ENCODE peak calls at places on chromosome 2, in five cellular contexts. S, G, E, K and J are unnamed samples.

GRCh38 chr2:206721216-206721920 is 3.2 kb upstream of the DYTN start:
- DNase-seq in E (no peak), S (no peak), G (no peak), K (no peak), J (no peak)

GRCh38 chr2:9422321-9423099 is 818 bp downstream of the ITGB1BP1 start:
- DNase-seq in G (peak; percentile 62), E (peak; percentile 40), S (peak; percentile 45), K (peak; percentile 52), J (no peak)

GRCh38 chr2:111189106-111189505 is 68.4 kb downstream of the BCL2L11 start:
- DNase-seq in S (no peak), E (no peak), K (no peak), G (no peak), J (no peak)

GRCh38 chr2:109475531-109476210 is 138.1 kb downstream of the SEPTIN10 start:
- DNase-seq in G (no peak), K (no peak), E (no peak), S (peak; percentile 70), J (no peak)

GRCh38 chr2:237967463-237967871 is 653 bp downstream of the UBE2F start:
- DNase-seq in S (peak; percentile 17), E (peak; percentile 12), K (no peak), G (peak; percentile 15), J (no peak)

GRCh38 chr2:202064206-202064880 is 8.7 kb upstream of the KIAA2012 start:
- DNase-seq in S (peak; percentile 57), E (no peak), K (no peak), G (peak; percentile 38), J (no peak)

GRCh38 chr2:29766191-29766590 is 155.2 kb downstream of the ALK start:
- DNase-seq in K (no peak), E (no peak), S (peak; percentile 67), G (no peak), J (no peak)

GRCh38 chr2:200092235-200092634 is 136.9 kb downstream of the MAIP1 start:
- DNase-seq in E (no peak), S (no peak), K (no peak), G (no peak), J (no peak)

GRCh38 chr2:11093467-11093866 is 61.8 kb upstream of the SLC66A3 start:
- DNase-seq in K (no peak), G (no peak), S (no peak), E (no peak), J (no peak)

GRCh38 chr2:139917723-139918384 is 1137.7 kb upstream of the NXPH2 start:
- DNase-seq in S (no peak), E (no peak), K (no peak), G (no peak), J (no peak)

GRCh38 chr2:61419129-61419528 is 51.8 kb downstream of the USP34 start:
- DNase-seq in G (no peak), K (no peak), E (no peak), S (no peak), J (no peak)

GRCh38 chr2:22011048-22011447 is 887.3 kb downstream of the TDRD15 start:
- DNase-seq in G (no peak), K (no peak), E (no peak), S (no peak), J (no peak)